ENCODE peak calls at places on chromosome 1, in nine cellular contexts. R is IMR-90, T is heart left ventricle, S is adrenal gland, G is suprapubic skin, M is A549, J is HCT116, C is vagina, N is body of pancreas. L is an unnamed sample.

GRCh38 chr1:64948216-64948615 is 18.1 kb downstream of the JAK1 start:
- DNase-seq in R (no peak), T (no peak), S (no peak), G (no peak), M (no peak), J (no peak), C (no peak), N (no peak), L (no peak)

GRCh38 chr1:50968021-50968883 is 1.8 kb upstream of the CDKN2C start:
- DNase-seq in R (peak; percentile 89), T (peak; percentile 94), S (peak; percentile 90), G (peak; percentile 95), M (peak; percentile 91), J (peak; percentile 67), C (no peak), N (peak; percentile 93), L (peak; percentile 89)

GRCh38 chr1:14939527-14940284 is 213.8 kb upstream of the TMEM51 start:
- DNase-seq in R (peak; percentile 81), T (no peak), S (no peak), G (no peak), M (peak; percentile 17), J (no peak), C (no peak), N (no peak), L (no peak)

GRCh38 chr1:198162091-198162767 is 5.4 kb downstream of the NEK7 start:
- DNase-seq in R (no peak), T (peak; percentile 30), S (no peak), G (no peak), M (no peak), J (no peak), C (no peak), N (no peak), L (no peak)

GRCh38 chr1:159005676-159006075 is 4.0 kb upstream of the IFI16 start:
- DNase-seq in R (no peak), T (peak; percentile 39), S (no peak), G (no peak), M (no peak), J (no peak), C (no peak), N (no peak), L (no peak)

GRCh38 chr1:144101397-144102050 is 129.7 kb upstream of the FAM72C start:
- DNase-seq in R (no peak), T (peak; percentile 34), S (peak; percentile 31), G (peak; percentile 91), M (peak; percentile 3), J (no peak), C (peak; percentile 97), N (peak; percentile 32), L (peak; percentile 18)

GRCh38 chr1:91821126-91821868 is 64.7 kb downstream of the TGFBR3 start:
- DNase-seq in R (no peak), T (no peak), S (no peak), G (no peak), M (no peak), J (no peak), C (no peak), N (no peak), L (no peak)

GRCh38 chr1:209704584-209704983 is at the start of gene HSD11B1:
- DNase-seq in R (peak; percentile 83), T (peak; percentile 81), S (peak; percentile 57), G (peak; percentile 89), M (no peak), J (no peak), C (no peak), N (peak; percentile 34), L (peak; percentile 82)

DNA sequence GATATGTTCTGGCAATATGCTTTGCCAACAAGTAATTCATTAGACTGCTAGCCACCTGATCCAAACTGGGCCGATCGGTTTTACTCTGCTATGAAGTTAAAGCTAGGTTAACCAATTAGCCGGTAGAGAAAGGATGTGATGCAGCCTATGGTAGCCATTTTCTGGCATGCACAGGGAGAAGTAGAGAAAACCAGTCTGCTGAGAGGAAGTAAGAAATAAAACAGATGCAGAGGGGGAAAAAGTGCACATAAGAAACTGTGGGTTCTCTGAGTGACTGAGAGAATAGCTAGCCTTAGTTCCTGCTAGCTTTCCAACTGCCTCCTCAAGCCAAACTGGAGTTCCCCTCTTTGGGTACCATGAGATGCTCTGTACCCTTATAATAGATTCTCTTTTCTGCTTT is 52.8 kb downstream of the ARID4B start:
- DNase-seq in R (no peak), T (no peak), S (no peak), G (no peak), M (no peak), J (no peak), C (no peak), N (no peak), L (no peak)
- TF ChIP-seq CTCF in R (no peak), T (no peak), S (no peak), G (no peak), M (no peak), J (no peak), C (no peak), N (no peak), L (no peak)

GRCh38 chr1:156860639-156861423 is at the start of gene NTRK1:
- DNase-seq in R (no peak), T (no peak), S (no peak), G (no peak), M (peak; percentile 21), J (no peak), C (no peak), N (no peak), L (no peak)
- H3K4me3 ChIP-seq in R (peak within 1 kb of the TSS; percentile 13), T (peak within 1 kb of the TSS; percentile 38), S (no peak within 1 kb of the TSS), G (peak within 1 kb of the TSS; percentile 31), M (peak within 1 kb of the TSS; percentile 46), J (peak within 1 kb of the TSS; percentile 55), C (peak within 1 kb of the TSS; percentile 51), N (no peak within 1 kb of the TSS), L (no peak within 1 kb of the TSS)

GRCh38 chr1:75673399-75673798 is 51.1 kb upstream of the ACADM start:
- DNase-seq in R (no peak), T (no peak), S (no peak), G (no peak), M (no peak), J (no peak), C (no peak), N (no peak), L (no peak)

GRCh38 chr1:75672528-75673393 is 51.7 kb upstream of the ACADM start:
- DNase-seq in R (peak; percentile 83), T (no peak), S (no peak), G (no peak), M (peak; percentile 32), J (peak; percentile 55), C (no peak), N (no peak), L (no peak)

GRCh38 chr1:75671708-75672107 is 52.8 kb upstream of the ACADM start:
- DNase-seq in R (no peak), T (no peak), S (no peak), G (no peak), M (no peak), J (no peak), C (no peak), N (no peak), L (no peak)

GRCh38 chr1:75673885-75674284 is 50.6 kb upstream of the ACADM start:
- DNase-seq in R (no peak), T (no peak), S (no peak), G (no peak), M (no peak), J (no peak), C (no peak), N (no peak), L (no peak)

DNA sequence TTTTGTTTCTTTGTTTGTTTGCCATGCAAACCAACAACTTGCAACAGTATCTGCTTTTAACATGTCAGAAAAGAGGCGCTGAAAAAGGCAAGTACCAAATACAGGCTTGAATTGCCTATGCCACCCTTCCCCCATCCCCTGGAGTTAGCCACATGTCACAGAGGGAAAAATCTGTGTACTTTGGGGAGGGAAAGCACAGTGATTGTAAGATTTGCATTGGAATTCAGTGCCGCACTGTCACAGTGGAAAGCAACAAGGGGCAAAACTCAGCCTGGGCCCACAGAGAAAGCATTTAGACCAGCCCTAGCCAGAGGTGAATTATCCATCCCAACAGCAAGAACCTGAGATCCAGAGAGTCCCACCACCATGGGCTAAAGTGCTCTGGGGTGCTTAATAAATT is 52.4 kb upstream of the ACADM start:
- DNase-seq in R (no peak), T (no peak), S (no peak), G (no peak), M (no peak), J (no peak), C (no peak), N (no peak), L (no peak)
- TF ChIP-seq POLR2A in R (no peak), T (no peak), S (no peak), G (no peak), M (no peak), J (no peak), C (no peak), N (no peak), L (no peak)

DNA sequence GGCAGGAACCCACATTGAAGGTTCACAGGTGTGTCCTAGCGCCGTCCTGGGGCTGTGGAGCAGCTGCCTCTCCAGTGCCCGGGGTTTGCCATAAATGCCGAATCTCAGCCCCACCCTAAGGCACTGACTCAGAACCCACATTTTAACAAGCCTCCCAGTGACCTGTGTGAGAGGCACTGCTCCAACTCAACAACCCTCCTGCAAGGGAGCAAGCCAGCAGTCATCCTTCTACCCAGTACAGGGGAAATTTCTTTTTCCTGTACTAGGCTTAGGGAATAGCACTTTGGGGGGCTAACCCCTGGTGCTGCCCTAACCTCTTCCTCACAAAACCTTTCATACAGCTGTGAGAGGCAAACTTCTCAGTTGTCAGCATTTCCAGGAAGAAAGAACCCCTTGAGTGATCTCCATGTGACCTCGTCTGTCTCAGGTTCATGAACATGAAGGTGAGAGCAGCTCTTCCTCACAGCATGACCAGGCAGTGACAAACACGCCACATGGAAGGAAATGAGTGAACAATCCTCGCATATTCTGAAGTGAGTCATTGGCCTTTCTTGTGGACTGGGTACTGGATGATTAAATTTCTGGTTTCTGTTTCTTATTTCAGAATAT is 11.4 kb upstream of the BCAR3 start:
- DNase-seq in R (peak; percentile 90), T (no peak), S (no peak), G (no peak), M (peak; percentile 71), J (peak; percentile 89), C (no peak), N (no peak), L (peak; percentile 85)
- TF ChIP-seq CTCF in R (no peak), T (no peak), S (no peak), G (no peak), M (no peak), J (no peak), C (no peak), N (no peak), L (no peak)

DNA sequence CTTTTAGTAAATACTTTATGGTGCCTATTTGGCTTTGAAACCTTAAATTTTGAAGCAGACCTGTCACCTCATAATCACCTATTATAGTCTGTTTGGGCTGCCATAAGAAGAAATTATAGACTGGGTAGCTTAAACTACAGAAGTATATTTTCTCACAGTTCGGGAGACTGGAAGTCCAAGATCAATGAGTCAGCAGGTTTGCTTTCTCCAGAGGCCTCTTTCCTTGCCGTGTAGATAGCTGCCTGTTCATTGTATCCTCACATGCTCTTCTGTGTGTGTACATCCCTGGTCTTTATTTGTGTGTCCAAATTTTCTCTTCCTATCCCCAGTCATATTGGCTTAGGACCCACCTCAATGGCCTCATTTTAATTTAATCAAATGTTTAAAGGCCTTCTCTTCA is 518.2 kb downstream of the ADGRL2 start:
- DNase-seq in R (no peak), T (no peak), S (no peak), G (no peak), M (no peak), J (no peak), C (no peak), N (no peak), L (no peak)
- H3K4me3 ChIP-seq in R (no peak overlapping the region), T (no peak overlapping the region), S (no peak overlapping the region), G (no peak overlapping the region), M (no peak overlapping the region), J (no peak overlapping the region), C (no peak overlapping the region), N (no peak overlapping the region), L (no peak overlapping the region)

GRCh38 chr1:112704908-112705627 is 1.9 kb downstream of the RHOC start:
- DNase-seq in R (peak; percentile 96), T (peak; percentile 95), S (peak; percentile 93), G (peak; percentile 91), M (peak; percentile 88), J (peak; percentile 80), C (no peak), N (peak; percentile 86), L (peak; percentile 97)
- TF ChIP-seq POLR2A in R (peak; percentile 64), T (no peak), S (peak; percentile 91), G (no peak), M (peak; percentile 44), J (no peak), C (peak; percentile 74), N (peak; percentile 73), L (no peak)